ENCODE peak calls at places on chromosomes 11 and 22, in six cellular contexts. G, I, P, Y, J and R are unnamed samples.

GRCh38 chr11:32435152-32435480 is 223 bp downstream of the WT1 start:
- DNase-seq in J (no peak), I (no peak), G (no peak), Y (no peak), P (no peak), R (no peak)

GRCh38 chr11:118045191-118045590 is 31.7 kb upstream of the TMPRSS4 start:
- DNase-seq in G (no peak), I (no peak), Y (no peak), P (no peak), J (no peak), R (no peak)

GRCh38 chr11:116472661-116473060 is 300.1 kb downstream of the BUD13 start:
- DNase-seq in G (peak; percentile 3), J (no peak), Y (no peak), P (no peak), I (no peak), R (no peak)

GRCh38 chr11:111457731-111458368 is 54.3 kb downstream of the BTG4 start:
- DNase-seq in I (no peak), G (no peak), Y (no peak), J (no peak), P (no peak), R (no peak)

GRCh38 chr11:124592627-124593026 is 18.6 kb upstream of the PANX3 start:
- DNase-seq in I (no peak), G (no peak), P (no peak), Y (no peak), J (no peak), R (no peak)

GRCh38 chr11:36014499-36014898 is 70.6 kb downstream of the LDLRAD3 start:
- DNase-seq in Y (no peak), I (no peak), P (no peak), G (no peak), J (no peak), R (no peak)

GRCh38 chr11:131305005-131305404 is 65.4 kb upstream of the NTM start:
- DNase-seq in I (no peak), G (no peak), P (no peak), J (no peak), Y (no peak), R (no peak)

GRCh38 chr22:49230194-49230577 is 597.5 kb downstream of the BRD1 start:
- DNase-seq in J (no peak), Y (no peak), P (no peak), G (no peak), I (no peak), R (no peak)

GRCh38 chr22:21760640-21761039 is 25.0 kb upstream of the YPEL1 start:
- DNase-seq in I (no peak), J (no peak), Y (peak; percentile 95), G (peak; percentile 61), P (no peak), R (no peak)

GRCh38 chr22:20953668-20954500 is 13.2 kb upstream of the AIFM3 start:
- DNase-seq in J (no peak), I (no peak), Y (peak; percentile 92), P (no peak), G (peak; percentile 49), R (peak; percentile 67)

GRCh38 chr11:6203327-6203726 is 2.0 kb upstream of the C11orf42 start:
- DNase-seq in Y (no peak), J (no peak), P (no peak), G (no peak), I (no peak), R (no peak)

GRCh38 chr11:101863361-101863760 is 51.4 kb upstream of the CEP126 start:
- DNase-seq in J (no peak), P (no peak), Y (peak; percentile 49), I (no peak), G (peak; percentile 96), R (peak; percentile 41)

GRCh38 chr11:107370390-107370789 is 87.2 kb downstream of the CWF19L2 start:
- DNase-seq in I (no peak), G (peak; percentile 56), Y (peak; percentile 59), J (no peak), P (no peak), R (peak; percentile 19)

GRCh38 chr11:69641681-69642548 is 959 bp downstream of the CCND1 start:
- DNase-seq in I (no peak), Y (no peak), P (peak; percentile 37), G (no peak), J (no peak), R (no peak)

GRCh38 chr22:27252282-27253049 is 549.1 kb downstream of the MN1 start:
- DNase-seq in P (no peak), Y (peak; percentile 98), J (no peak), I (no peak), G (peak; percentile 73), R (peak; percentile 69)

GRCh38 chr11:9783986-9784385 is 120.1 kb downstream of the SWAP70 start:
- DNase-seq in P (no peak), Y (peak; percentile 72), J (no peak), G (no peak), I (no peak), R (no peak)

GRCh38 chr22:23282089-23282501 is 101.8 kb downstream of the BCR start:
- DNase-seq in G (peak; percentile 82), Y (peak; percentile 44), P (peak; percentile 83), J (no peak), I (peak; percentile 76), R (peak; percentile 93)

GRCh38 chr11:113828186-113828585 is 47.2 kb downstream of the USP28 start:
- DNase-seq in G (no peak), Y (no peak), P (no peak), J (no peak), I (no peak), R (no peak)

GRCh38 chr11:8339592-8340022 is 75.9 kb upstream of the LMO1 start:
- DNase-seq in P (no peak), G (no peak), J (no peak), Y (no peak), I (no peak), R (no peak)

GRCh38 chr11:89613916-89614315 is 96.2 kb upstream of the TRIM77 start:
- DNase-seq in G (no peak), J (no peak), Y (no peak), P (no peak), I (no peak), R (no peak)

GRCh38 chr11:120057595-120058581 is 80.0 kb downstream of the TRIM29 start:
- DNase-seq in G (peak; percentile 70), J (no peak), P (no peak), I (no peak), Y (peak; percentile 21), R (peak; percentile 47)

GRCh38 chr22:49963647-49964026 is 3.1 kb downstream of the PIM3 start:
- DNase-seq in I (peak; percentile 1), G (no peak), P (peak; percentile 18), J (no peak), Y (no peak), R (no peak)

GRCh38 chr11:104142701-104143100 is 21.2 kb downstream of the PDGFD start:
- DNase-seq in J (no peak), P (no peak), I (no peak), G (no peak), Y (no peak), R (no peak)

GRCh38 chr11:71355266-71355665 is 92.9 kb downstream of the DHCR7 start:
- DNase-seq in Y (no peak), J (no peak), I (no peak), P (no peak), G (no peak), R (no peak)

GRCh38 chr22:45878051-45878764 is 98.8 kb downstream of the WNT7B start:
- DNase-seq in J (no peak), P (no peak), G (no peak), Y (no peak), I (no peak), R (no peak)

GRCh38 chr11:73158356-73159051 is 16.4 kb upstream of the FCHSD2 start:
- DNase-seq in J (no peak), I (no peak), P (no peak), Y (peak; percentile 82), G (peak; percentile 90), R (no peak)

GRCh38 chr22:44994399-44995281 is 15.2 kb downstream of the PHF21B start:
- DNase-seq in J (no peak), G (no peak), P (no peak), I (no peak), Y (no peak), R (no peak)